ENCODE peak calls at places on chromosomes 2 and 18, in four cellular contexts. W is RWPE2, Q is upper lobe of right lung, S is cardiac muscle cell. N is an unnamed sample.

GRCh38 chr2:75894170-75894569 is 183.5 kb upstream of the GCFC2 start:
- DNase-seq in W (no peak), Q (no peak), S (no peak), N (no peak)

GRCh38 chr2:113872201-113872600 is 17.7 kb upstream of the ACTR3 start:
- DNase-seq in W (no peak), Q (no peak), S (no peak), N (no peak)

GRCh38 chr2:120914839-120915521 is 179.3 kb downstream of the GLI2 start:
- DNase-seq in W (peak; percentile 81), Q (peak; percentile 89), S (peak; percentile 81), N (peak; percentile 59)

GRCh38 chr2:216989335-216990129 is 129.7 kb upstream of the TNP1 start:
- DNase-seq in W (no peak), Q (no peak), S (no peak), N (no peak)

GRCh38 chr2:22497789-22498188 is 887.2 kb upstream of the KLHL29 start:
- DNase-seq in W (no peak), Q (no peak), S (no peak), N (no peak)

GRCh38 chr2:45390433-45390832 is 220.6 kb downstream of the SRBD1 start:
- DNase-seq in W (no peak), Q (no peak), S (no peak), N (no peak)

GRCh38 chr2:162291748-162292147 is 26.7 kb downstream of the IFIH1 start:
- DNase-seq in W (no peak), Q (no peak), S (no peak), N (no peak)

GRCh38 chr2:26064846-26065245 is 31.0 kb downstream of the RAB10 start:
- DNase-seq in W (no peak), Q (no peak), S (no peak), N (no peak)

GRCh38 chr2:52976132-52976949 is 791.3 kb upstream of the CHAC2 start:
- DNase-seq in W (no peak), Q (no peak), S (peak; percentile 33), N (peak; percentile 83)

GRCh38 chr2:219140726-219141125 is 19.9 kb downstream of the NHEJ1 start:
- DNase-seq in W (no peak), Q (no peak), S (no peak), N (no peak)
- TF ChIP-seq CTCF in W (no peak), Q (no peak), S (no peak), N (no peak)

DNA sequence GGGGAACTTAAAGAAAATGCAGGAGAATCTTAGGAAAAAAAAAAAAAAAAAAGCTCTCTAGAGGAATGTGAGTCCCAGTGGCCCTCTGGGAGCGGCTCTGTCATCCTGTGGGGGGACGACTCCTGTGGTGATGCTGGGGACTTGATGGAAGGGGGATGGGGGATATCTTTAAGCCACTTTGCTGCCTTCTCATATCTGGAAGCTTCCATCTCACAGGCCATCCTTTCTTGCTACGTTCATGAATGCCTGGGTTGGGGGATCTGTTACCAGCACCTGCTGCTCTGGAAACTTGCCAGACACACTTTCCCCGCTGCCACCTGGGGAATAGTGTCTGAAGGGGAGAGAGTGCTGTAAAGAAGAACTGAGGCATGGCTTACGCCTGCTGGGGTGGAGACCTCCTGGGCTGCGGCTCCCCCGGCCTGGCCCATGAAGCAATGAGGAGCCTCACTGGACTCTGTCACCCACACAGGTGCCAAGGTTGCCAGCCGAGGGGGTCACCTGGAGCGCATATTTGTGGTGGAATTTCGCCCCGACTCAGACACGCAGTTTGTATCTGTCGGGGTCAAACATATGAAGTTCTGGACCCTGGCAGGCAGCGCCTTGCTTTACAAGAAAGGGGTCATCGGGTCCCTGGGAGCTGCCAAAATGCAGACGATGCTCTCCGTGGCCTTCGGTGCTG is 92.8 kb downstream of the RTN4 start:
- DNase-seq in W (no peak), Q (no peak), S (no peak), N (peak; percentile 79)
- H3K4me1 ChIP-seq in W (peaks cover 11% of the 10 kb centered on the region), Q (peaks cover 3% of the 10 kb centered on the region), S (no peaks in the 10 kb centered on the region), N (no peaks in the 10 kb centered on the region)

GRCh38 chr2:78992451-78992806 is 33.1 kb upstream of the REG3G start:
- DNase-seq in W (no peak), Q (no peak), S (peak; percentile 69), N (peak; percentile 82)
- TF ChIP-seq CTCF in W (peak; percentile 16), Q (no peak), S (peak; percentile 30), N (peak; percentile 82)

DNA sequence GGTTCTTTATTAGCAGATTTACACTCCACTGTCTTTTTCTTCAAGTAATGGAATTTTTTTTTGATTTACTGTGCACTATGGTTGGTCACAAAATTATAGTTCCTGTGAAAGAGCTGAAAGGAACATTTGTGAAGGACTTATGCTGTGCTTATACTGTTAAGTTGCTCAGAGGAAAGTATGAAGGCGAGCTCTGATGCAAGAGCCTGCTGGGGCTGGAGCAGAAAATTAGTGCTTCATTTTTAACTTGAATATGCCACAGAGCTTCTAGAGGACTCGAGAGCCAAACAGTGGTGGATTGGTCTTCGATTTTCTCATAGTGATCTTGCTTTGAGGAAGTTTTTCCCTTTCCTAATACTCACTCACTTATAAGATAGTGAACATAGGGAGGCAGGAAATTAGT is 20.0 kb downstream of the GATA6 start:
- DNase-seq in W (no peak), Q (no peak), S (no peak), N (peak; percentile 8)
- H3K4me1 ChIP-seq in W (peaks cover 18% of the 10 kb centered on the region), Q (peaks cover 68% of the 10 kb centered on the region), S (peaks cover 78% of the 10 kb centered on the region), N (peaks cover 31% of the 10 kb centered on the region)

DNA sequence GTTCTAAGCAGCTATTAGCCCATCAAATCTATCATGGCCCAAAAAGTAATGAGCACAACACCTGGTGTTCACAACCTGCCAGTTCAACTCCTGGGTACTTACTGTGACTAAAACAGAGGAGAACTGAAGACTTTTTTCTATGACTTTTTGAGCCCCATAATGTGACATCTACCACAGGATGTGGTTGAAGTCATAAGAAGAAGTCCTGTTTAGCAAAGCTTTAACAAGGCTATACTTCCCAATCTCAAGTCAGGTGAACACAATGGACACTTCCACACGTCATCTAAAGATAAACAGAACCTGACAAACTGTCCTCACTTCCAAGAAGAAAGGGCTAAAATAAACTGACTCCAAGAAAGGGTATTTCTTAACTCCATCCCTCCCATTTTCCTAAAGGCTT is 138.8 kb downstream of the ATAD2B start:
- DNase-seq in W (no peak), Q (no peak), S (no peak), N (no peak)
- TF ChIP-seq CTCF in W (no peak), Q (no peak), S (no peak), N (peak; percentile 40)

GRCh38 chr18:74505776-74506175 is 9.6 kb downstream of the CNDP2 start:
- DNase-seq in W (no peak), Q (no peak), S (no peak), N (peak; percentile 39)
- H3K4me1 ChIP-seq in W (peaks cover 6% of the 10 kb centered on the region), Q (peaks cover 4% of the 10 kb centered on the region), S (peaks cover 13% of the 10 kb centered on the region), N (peaks cover 29% of the 10 kb centered on the region)

GRCh38 chr18:3649559-3650426 is 199.8 kb downstream of the TGIF1 start:
- DNase-seq in W (peak; percentile 73), Q (no peak), S (peak; percentile 73), N (peak; percentile 35)

GRCh38 chr18:3647636-3648035 is 197.7 kb downstream of the TGIF1 start:
- DNase-seq in W (no peak), Q (no peak), S (no peak), N (peak; percentile 7)

GRCh38 chr18:3648695-3649094 is 198.7 kb downstream of the TGIF1 start:
- DNase-seq in W (no peak), Q (no peak), S (no peak), N (peak; percentile 40)

GRCh38 chr18:3649135-3649558 is 199.2 kb downstream of the TGIF1 start:
- DNase-seq in W (no peak), Q (no peak), S (peak; percentile 9), N (peak; percentile 56)

DNA sequence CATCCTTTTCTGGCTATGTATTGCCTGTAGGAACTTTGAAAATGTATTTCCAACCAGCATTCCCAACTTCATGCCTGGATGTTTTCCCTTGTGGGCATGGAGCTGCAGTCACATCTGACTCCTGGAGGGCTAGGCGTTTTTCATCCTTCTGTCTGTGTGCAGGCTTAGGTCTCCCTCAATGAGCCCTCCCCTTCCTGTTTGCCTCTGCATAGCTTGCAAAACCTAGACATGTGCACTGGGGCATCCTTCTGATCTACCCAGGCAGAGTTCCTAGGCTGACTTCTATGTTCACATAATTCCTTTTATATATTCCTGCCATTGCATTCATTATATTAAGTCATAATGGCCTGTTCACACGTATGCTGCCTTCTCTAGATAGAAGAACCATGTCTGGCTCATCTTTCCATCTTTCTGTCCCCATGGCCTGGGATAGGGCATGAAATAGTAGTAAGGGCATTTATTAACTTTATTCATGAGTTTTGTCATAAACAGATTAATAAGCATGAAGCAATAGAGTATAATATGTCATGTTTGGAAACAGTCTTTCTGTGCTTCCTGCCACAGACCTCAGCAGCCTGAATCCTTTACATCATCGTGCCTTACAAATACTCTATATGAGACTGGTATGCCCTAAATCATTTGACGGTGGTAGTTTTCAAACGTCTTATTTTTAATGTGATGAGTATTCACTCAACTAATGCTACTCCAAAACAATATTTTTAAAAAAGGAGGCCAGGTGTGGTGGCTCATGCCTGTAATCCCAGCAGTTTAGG is 195.6 kb downstream of the TGIF1 start:
- DNase-seq in W (no peak), Q (no peak), S (no peak), N (peak; percentile 18)
- TF ChIP-seq CTCF in W (no peak), Q (no peak), S (no peak), N (no peak)

N was measured in endodermal cell.